ENCODE peak calls at places on chromosomes 11 and 22, in ten cellular contexts. K is fibroblast of lung, E is PC-9, P is AG09309, B is cardiac fibroblast, L is transverse colon, A is esophagus muscularis mucosa, G is lower lobe of right lung, Z is neuronal stem cell, H is dorsolateral prefrontal cortex. R is an unnamed sample.

GRCh38 chr22:36587289-36588154 is 58.6 kb upstream of the EIF3D start:
- DNase-seq in H (peak; percentile 35), B (peak; percentile 59), Z (no peak), A (no peak), E (no peak), G (no peak), P (peak; percentile 31), L (no peak), K (peak; percentile 47), R (no peak)

GRCh38 chr11:121412000-121412587 is 40.0 kb upstream of the SORL1 start:
- DNase-seq in H (no peak), A (no peak), E (no peak), L (no peak), B (no peak), K (no peak), P (no peak), Z (no peak), G (no peak), R (no peak)

GRCh38 chr11:9263840-9264380 is 1.2 kb downstream of the DENND5A start:
- DNase-seq in K (peak; percentile 48), B (peak; percentile 67), E (no peak), H (no peak), L (no peak), G (no peak), Z (no peak), A (no peak), P (no peak), R (peak; percentile 74)

GRCh38 chr11:130580372-130580771 is 131.9 kb downstream of the ADAMTS15 start:
- DNase-seq in E (peak; percentile 70), G (no peak), H (peak; percentile 83), B (peak; percentile 96), L (no peak), Z (peak; percentile 71), K (peak; percentile 44), A (peak; percentile 94), P (peak; percentile 44), R (no peak)

GRCh38 chr11:107561688-107562087 is 3.8 kb downstream of the ALKBH8 start:
- DNase-seq in K (no peak), A (no peak), B (peak; percentile 92), H (no peak), Z (no peak), L (no peak), E (peak; percentile 92), P (peak; percentile 44), G (no peak), R (no peak)

GRCh38 chr11:57567512-57568329 is at the start of gene UBE2L6:
- DNase-seq in E (no peak), G (peak; percentile 90), P (no peak), H (peak; percentile 51), L (peak; percentile 87), Z (peak; percentile 65), B (no peak), A (no peak), K (peak; percentile 32), R (peak; percentile 67)

GRCh38 chr22:38739300-38740055 is 16.3 kb downstream of the SUN2 start:
- DNase-seq in L (no peak), H (no peak), G (no peak), B (no peak), A (no peak), E (no peak), Z (no peak), K (no peak), P (no peak), R (no peak)

GRCh38 chr11:27710536-27710935 is 10.3 kb upstream of the BDNF start:
- DNase-seq in H (no peak), B (no peak), Z (no peak), L (no peak), E (no peak), A (no peak), P (no peak), G (no peak), K (peak; percentile 46), R (no peak)

GRCh38 chr22:37745548-37746365 is 48.9 kb downstream of the TRIOBP start:
- DNase-seq in E (peak; percentile 78), G (peak; percentile 96), P (no peak), H (peak; percentile 78), A (peak; percentile 96), Z (peak; percentile 91), K (peak; percentile 84), B (peak; percentile 84), L (peak; percentile 95), R (peak; percentile 86)

GRCh38 chr11:115207166-115207591 is 297.0 kb downstream of the CADM1 start:
- DNase-seq in G (no peak), P (no peak), B (no peak), H (no peak), E (no peak), Z (no peak), K (no peak), A (no peak), L (no peak), R (no peak)

GRCh38 chr11:132466983-132467382 is 1065.3 kb downstream of the OPCML start:
- DNase-seq in H (no peak), K (no peak), Z (no peak), E (no peak), L (no peak), A (no peak), P (no peak), B (no peak), G (no peak), R (no peak)

GRCh38 chr11:69382131-69383128 is 88.5 kb downstream of the MYEOV start:
- DNase-seq in P (no peak), E (peak; percentile 82), K (peak; percentile 40), H (peak; percentile 19), L (peak; percentile 32), G (peak; percentile 52), A (no peak), Z (no peak), B (peak; percentile 53), R (no peak)

GRCh38 chr11:97502201-97502600 is 1112.4 kb downstream of the JRKL start:
- DNase-seq in K (no peak), A (no peak), E (no peak), L (no peak), G (no peak), B (peak; percentile 64), P (no peak), Z (no peak), H (no peak), R (no peak)

GRCh38 chr11:33610903-33611302 is 89.7 kb downstream of the C11orf91 start:
- DNase-seq in K (no peak), H (no peak), E (no peak), L (no peak), B (no peak), P (no peak), A (no peak), Z (no peak), G (no peak), R (no peak)

DNA sequence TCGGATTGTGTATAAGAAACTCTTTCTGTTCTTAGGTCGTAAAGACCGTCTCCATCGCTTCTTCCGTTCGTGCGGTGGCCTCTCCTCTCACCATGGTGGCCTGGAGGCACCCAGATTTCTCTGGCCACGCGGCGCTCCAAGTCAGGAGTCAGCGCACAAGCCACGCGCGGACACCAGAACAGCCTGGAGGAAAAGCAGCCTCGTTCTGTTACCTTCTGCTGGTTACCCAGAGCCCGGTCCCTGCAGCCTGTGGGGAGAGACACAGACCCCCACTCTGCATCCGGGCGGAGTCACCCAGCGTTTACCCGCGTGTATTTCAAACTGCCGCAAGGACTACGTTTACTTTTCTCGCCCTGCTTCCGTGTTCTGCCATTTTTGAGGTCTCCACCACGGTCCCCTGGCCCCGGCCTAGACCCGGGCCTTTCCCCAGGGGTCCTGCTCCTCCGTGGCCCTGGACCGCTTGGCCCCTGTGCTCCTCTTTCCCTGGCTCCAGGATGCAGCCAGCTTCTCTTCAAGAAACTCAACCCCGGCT is 776.1 kb downstream of the BRD1 start:
- DNase-seq in A (no peak), B (no peak), H (no peak), P (no peak), K (no peak), L (no peak), E (no peak), G (no peak), Z (no peak), R (no peak)
- H3K4me3 ChIP-seq in A (peak overlapping the region; percentile 39), B (no peak overlapping the region), H (peak overlapping the region; percentile 31), P (no peak overlapping the region), K (no peak overlapping the region), L (peak overlapping the region; percentile 40), E (no peak overlapping the region), G (peak overlapping the region; percentile 36), Z (no peak overlapping the region), R (no peak overlapping the region)

GRCh38 chr11:73659961-73660360 is 13.6 kb downstream of the PLEKHB1 start:
- DNase-seq in P (no peak), L (peak; percentile 34), K (no peak), B (no peak), G (no peak), Z (no peak), E (peak; percentile 89), H (no peak), A (no peak), R (no peak)
- H3K4me3 ChIP-seq in P (no peak overlapping the region), L (no peak overlapping the region), K (no peak overlapping the region), B (no peak overlapping the region), G (no peak overlapping the region), Z (no peak overlapping the region), E (no peak overlapping the region), H (no peak overlapping the region), A (no peak overlapping the region), R (no peak overlapping the region)

DNA sequence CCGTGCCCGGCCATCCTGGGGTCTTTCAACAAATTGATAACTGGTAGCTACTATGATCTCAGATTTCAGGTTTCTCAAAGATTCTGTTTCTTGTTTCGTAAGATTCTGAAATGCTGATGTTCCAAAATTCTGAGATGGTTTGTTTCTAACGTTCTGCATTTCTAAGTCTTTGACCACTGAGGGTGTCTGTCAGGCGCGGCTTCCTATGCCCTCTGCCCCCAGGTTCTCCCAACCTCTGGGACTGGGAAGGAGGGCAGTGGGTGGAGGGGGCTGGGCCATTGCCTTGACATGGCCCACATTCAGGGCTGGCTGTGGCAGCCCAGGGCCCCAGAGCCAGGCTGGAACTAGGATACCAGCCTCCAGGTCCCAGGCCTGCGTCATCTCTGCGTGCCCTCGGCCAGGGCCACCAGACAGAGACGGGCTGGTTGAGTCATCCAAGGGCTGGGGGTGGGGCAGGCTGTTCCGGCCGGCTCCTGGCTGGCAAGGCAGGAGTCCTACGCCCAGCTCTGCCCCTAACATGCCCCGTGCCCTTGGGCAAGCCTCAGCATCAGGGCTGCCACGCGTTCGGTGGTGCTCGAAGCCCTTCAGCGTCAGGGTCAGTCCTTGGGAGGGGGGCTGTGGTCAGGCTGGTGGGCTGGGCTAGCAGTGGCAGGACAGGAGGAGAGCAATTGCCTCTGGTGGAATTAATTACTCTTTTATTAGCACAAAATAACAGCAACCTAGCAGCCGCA is 5.2 kb downstream of the TMEM134 start:
- DNase-seq in A (no peak), K (no peak), H (no peak), G (peak; percentile 88), P (no peak), L (peak; percentile 69), E (peak; percentile 88), Z (no peak), B (peak; percentile 62), R (no peak)
- H3K4me3 ChIP-seq in A (peak overlapping the region; percentile 76), K (no peak overlapping the region), H (peak overlapping the region; percentile 58), G (peak overlapping the region; percentile 67), P (no peak overlapping the region), L (peak overlapping the region; percentile 58), E (peak overlapping the region; percentile 93), Z (no peak overlapping the region), B (peak overlapping the region; percentile 42), R (peak overlapping the region; percentile 66)

DNA sequence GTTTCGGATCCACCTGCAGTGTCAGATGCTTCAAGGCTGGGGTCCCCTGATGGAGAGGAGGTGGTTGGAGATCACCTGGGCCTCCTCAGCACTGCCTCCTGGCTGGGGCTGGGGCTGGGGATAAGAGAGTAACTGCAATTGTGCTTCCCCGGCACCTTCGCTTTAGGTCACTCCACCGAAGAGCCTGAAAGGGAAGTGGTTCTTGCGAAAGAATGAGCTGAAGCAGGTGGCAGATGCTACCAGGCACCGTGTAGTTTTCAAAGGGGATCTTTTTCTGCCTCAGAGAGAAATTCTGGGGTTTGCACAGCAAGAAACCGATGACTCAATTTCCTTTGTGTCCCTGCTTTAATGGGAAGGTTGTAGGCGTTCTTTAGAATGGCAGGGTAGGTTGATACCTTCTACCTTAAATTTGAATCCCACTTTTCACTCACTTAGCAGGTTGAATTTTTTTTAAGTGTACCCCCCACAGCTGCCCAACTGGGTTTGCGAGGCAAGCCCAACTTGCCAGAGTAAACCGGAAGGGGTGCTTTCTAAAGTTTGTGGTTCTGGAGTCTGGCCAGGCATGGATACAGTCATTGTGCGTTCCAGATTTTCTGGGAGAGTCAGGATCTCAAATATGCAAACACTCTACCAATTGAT is 5.3 kb downstream of the CD44 start:
- DNase-seq in P (peak; percentile 35), L (peak; percentile 64), A (no peak), G (no peak), B (peak; percentile 83), H (no peak), Z (no peak), K (peak; percentile 73), E (peak; percentile 91), R (no peak)
- H3K4me3 ChIP-seq in P (peak overlapping the region; percentile 86), L (peak overlapping the region; percentile 3), A (no peak overlapping the region), G (peak overlapping the region; percentile 24), B (peak overlapping the region; percentile 10), H (no peak overlapping the region), Z (no peak overlapping the region), K (peak overlapping the region; percentile 50), E (peak overlapping the region; percentile 70), R (no peak overlapping the region)

R was measured in HAP-1.